ENCODE peak calls at places on chromosomes 13 and 19, in eight cellular contexts. One of them, this sample, is unnamed.
A peak's percentile ranks its signal among the peaks of the same experiment; 100 is the strongest.

GRCh38 chr13:28411859-28412353 is 83.0 kb downstream of the FLT1 start:
- DNase-seq in heart left ventricle: no peak
- DNase-seq in fibroblast of pulmonary artery: peak; percentile 22
- DNase-seq in HFF-Myc: no peak
- DNase-seq in AG04450: no peak
- DNase-seq in AG09319: no peak
- DNase-seq in fibroblast of lung: no peak
- DNase-seq in K562: no peak
- DNase-seq in this sample: no peak

GRCh38 chr19:38375748-38376147 is 1.4 kb downstream of the PSMD8 start:
- DNase-seq in fibroblast of lung: peak; percentile 24
- DNase-seq in HFF-Myc: no peak
- DNase-seq in AG09319: no peak
- DNase-seq in heart left ventricle: peak; percentile 61
- DNase-seq in K562: no peak
- DNase-seq in fibroblast of pulmonary artery: no peak
- DNase-seq in AG04450: no peak
- DNase-seq in this sample: no peak

GRCh38 chr19:58545286-58546068 is 1.6 kb downstream of the TRIM28 start:
- DNase-seq in heart left ventricle: no peak
- DNase-seq in fibroblast of lung: no peak
- DNase-seq in HFF-Myc: no peak
- DNase-seq in AG04450: no peak
- DNase-seq in AG09319: no peak
- DNase-seq in K562: no peak
- DNase-seq in fibroblast of pulmonary artery: no peak
- DNase-seq in this sample: no peak

GRCh38 chr13:31982540-31982939 is 49.0 kb upstream of the FRY start:
- DNase-seq in HFF-Myc: peak; percentile 95
- DNase-seq in AG04450: peak; percentile 73
- DNase-seq in fibroblast of pulmonary artery: peak; percentile 96
- DNase-seq in K562: no peak
- DNase-seq in AG09319: peak; percentile 46
- DNase-seq in fibroblast of lung: peak; percentile 96
- DNase-seq in heart left ventricle: peak; percentile 90
- DNase-seq in this sample: no peak

GRCh38 chr13:113901231-113901630 is 37.4 kb upstream of the GAS6 start:
- DNase-seq in AG04450: no peak
- DNase-seq in HFF-Myc: no peak
- DNase-seq in fibroblast of lung: peak; percentile 92
- DNase-seq in fibroblast of pulmonary artery: no peak
- DNase-seq in K562: no peak
- DNase-seq in AG09319: no peak
- DNase-seq in heart left ventricle: no peak
- DNase-seq in this sample: no peak

GRCh38 chr19:29528946-29529645 is 3.3 kb downstream of the VSTM2B start:
- DNase-seq in fibroblast of lung: no peak
- DNase-seq in AG09319: no peak
- DNase-seq in K562: no peak
- DNase-seq in heart left ventricle: peak; percentile 17
- DNase-seq in AG04450: no peak
- DNase-seq in HFF-Myc: no peak
- DNase-seq in fibroblast of pulmonary artery: no peak
- DNase-seq in this sample: no peak

GRCh38 chr13:79775830-79776229 is 294.9 kb downstream of the NDFIP2 start:
- DNase-seq in fibroblast of lung: peak; percentile 83
- DNase-seq in AG04450: peak; percentile 47
- DNase-seq in HFF-Myc: peak; percentile 59
- DNase-seq in K562: no peak
- DNase-seq in heart left ventricle: no peak
- DNase-seq in AG09319: peak; percentile 49
- DNase-seq in fibroblast of pulmonary artery: peak; percentile 90
- DNase-seq in this sample: peak; percentile 35

GRCh38 chr13:29909975-29910674 is 59.7 kb upstream of the UBL3 start:
- DNase-seq in K562: no peak
- DNase-seq in fibroblast of pulmonary artery: peak; percentile 28
- DNase-seq in fibroblast of lung: peak; percentile 60
- DNase-seq in AG09319: no peak
- DNase-seq in heart left ventricle: peak; percentile 37
- DNase-seq in HFF-Myc: no peak
- DNase-seq in AG04450: no peak
- DNase-seq in this sample: no peak

DNA sequence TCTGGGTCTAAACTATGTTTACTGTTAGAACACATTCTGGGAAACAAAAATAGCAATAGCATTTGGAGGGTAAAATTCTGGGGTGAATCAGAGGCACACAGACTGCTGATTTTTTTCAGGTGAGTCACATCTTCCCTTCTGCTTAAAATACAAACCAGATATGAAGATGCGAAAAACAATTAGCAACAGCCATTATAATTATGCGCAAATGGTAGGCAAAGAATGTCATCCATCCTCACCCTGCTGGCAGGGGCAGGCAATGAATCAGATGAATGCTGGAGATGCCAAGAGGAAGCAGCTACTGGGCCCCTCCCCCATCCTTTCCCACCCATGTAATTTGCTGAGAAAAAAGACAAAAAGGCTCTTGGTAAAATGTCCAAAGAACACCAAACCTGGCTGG is 282.9 kb downstream of the KLF5 start:
- DNase-seq in fibroblast of pulmonary artery: peak; percentile 29
- DNase-seq in heart left ventricle: no peak
- DNase-seq in AG04450: no peak
- DNase-seq in K562: no peak
- DNase-seq in fibroblast of lung: peak; percentile 85
- DNase-seq in HFF-Myc: no peak
- DNase-seq in AG09319: no peak
- DNase-seq in this sample: no peak
- TF ChIP-seq CTCF in fibroblast of pulmonary artery: no peak
- TF ChIP-seq CTCF in heart left ventricle: no peak
- TF ChIP-seq CTCF in AG04450: no peak
- TF ChIP-seq CTCF in K562: no peak
- TF ChIP-seq CTCF in fibroblast of lung: no peak
- TF ChIP-seq CTCF in HFF-Myc: no peak
- TF ChIP-seq CTCF in AG09319: no peak
- TF ChIP-seq CTCF in this sample: no peak

DNA sequence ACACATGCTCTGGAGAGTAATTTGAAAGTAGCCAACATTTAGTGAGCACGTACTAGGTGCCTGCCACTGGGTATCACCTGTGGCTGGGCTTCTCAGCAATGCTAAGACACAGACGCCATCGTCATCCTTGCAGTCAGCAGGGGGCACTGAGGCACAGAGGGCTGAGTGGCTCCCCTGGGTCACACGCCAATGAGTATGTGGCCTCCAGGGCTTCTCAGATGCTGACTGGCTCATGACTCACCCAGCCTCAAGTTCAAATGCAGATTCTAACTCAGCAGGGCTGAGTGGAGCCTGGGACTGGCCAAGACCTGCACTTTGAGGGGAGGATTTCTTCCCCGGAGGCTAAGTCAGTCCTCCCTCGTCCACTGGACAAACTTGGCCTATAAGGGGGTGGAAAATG is 115.1 kb upstream of the CACNA1A start:
- DNase-seq in AG04450: peak; percentile 67
- DNase-seq in K562: no peak
- DNase-seq in HFF-Myc: peak; percentile 77
- DNase-seq in fibroblast of lung: peak; percentile 96
- DNase-seq in AG09319: peak; percentile 79
- DNase-seq in fibroblast of pulmonary artery: peak; percentile 10
- DNase-seq in heart left ventricle: no peak
- DNase-seq in this sample: no peak
- TF ChIP-seq CTCF in AG04450: peak; percentile 39
- TF ChIP-seq CTCF in K562: peak; percentile 39
- TF ChIP-seq CTCF in HFF-Myc: peak; percentile 67
- TF ChIP-seq CTCF in fibroblast of lung: peak; percentile 67
- TF ChIP-seq CTCF in AG09319: peak; percentile 66
- TF ChIP-seq CTCF in fibroblast of pulmonary artery: no peak
- TF ChIP-seq CTCF in heart left ventricle: no peak
- TF ChIP-seq CTCF in this sample: peak; percentile 1

GRCh38 chr19:45763691-45764294 is 5.3 kb downstream of the SIX5 start:
- DNase-seq in heart left ventricle: no peak
- DNase-seq in fibroblast of lung: no peak
- DNase-seq in K562: no peak
- DNase-seq in AG04450: no peak
- DNase-seq in fibroblast of pulmonary artery: no peak
- DNase-seq in AG09319: no peak
- DNase-seq in HFF-Myc: no peak
- DNase-seq in this sample: no peak

GRCh38 chr19:45765365-45766292 is 3.4 kb downstream of the SIX5 start:
- DNase-seq in heart left ventricle: peak; percentile 35
- DNase-seq in AG04450: no peak
- DNase-seq in HFF-Myc: no peak
- DNase-seq in fibroblast of pulmonary artery: no peak
- DNase-seq in fibroblast of lung: no peak
- DNase-seq in K562: no peak
- DNase-seq in AG09319: no peak
- DNase-seq in this sample: no peak

GRCh38 chr19:45764947-45765346 is 4.1 kb downstream of the SIX5 start:
- DNase-seq in fibroblast of pulmonary artery: no peak
- DNase-seq in K562: no peak
- DNase-seq in AG04450: no peak
- DNase-seq in heart left ventricle: peak; percentile 86
- DNase-seq in fibroblast of lung: no peak
- DNase-seq in AG09319: no peak
- DNase-seq in HFF-Myc: no peak
- DNase-seq in this sample: no peak

GRCh38 chr19:45762870-45763631 is 6.0 kb downstream of the SIX5 start:
- DNase-seq in AG04450: no peak
- DNase-seq in AG09319: no peak
- DNase-seq in fibroblast of lung: no peak
- DNase-seq in heart left ventricle: no peak
- DNase-seq in fibroblast of pulmonary artery: no peak
- DNase-seq in HFF-Myc: no peak
- DNase-seq in K562: no peak
- DNase-seq in this sample: no peak

GRCh38 chr19:45764487-45764886 is 4.6 kb downstream of the SIX5 start:
- DNase-seq in HFF-Myc: no peak
- DNase-seq in AG09319: no peak
- DNase-seq in fibroblast of pulmonary artery: no peak
- DNase-seq in fibroblast of lung: no peak
- DNase-seq in AG04450: no peak
- DNase-seq in K562: no peak
- DNase-seq in heart left ventricle: no peak
- DNase-seq in this sample: no peak
- TF ChIP-seq CTCF in HFF-Myc: no peak
- TF ChIP-seq CTCF in AG09319: no peak
- TF ChIP-seq CTCF in fibroblast of pulmonary artery: no peak
- TF ChIP-seq CTCF in fibroblast of lung: no peak
- TF ChIP-seq CTCF in AG04450: no peak
- TF ChIP-seq CTCF in K562: no peak
- TF ChIP-seq CTCF in heart left ventricle: no peak
- TF ChIP-seq CTCF in this sample: no peak

DNA sequence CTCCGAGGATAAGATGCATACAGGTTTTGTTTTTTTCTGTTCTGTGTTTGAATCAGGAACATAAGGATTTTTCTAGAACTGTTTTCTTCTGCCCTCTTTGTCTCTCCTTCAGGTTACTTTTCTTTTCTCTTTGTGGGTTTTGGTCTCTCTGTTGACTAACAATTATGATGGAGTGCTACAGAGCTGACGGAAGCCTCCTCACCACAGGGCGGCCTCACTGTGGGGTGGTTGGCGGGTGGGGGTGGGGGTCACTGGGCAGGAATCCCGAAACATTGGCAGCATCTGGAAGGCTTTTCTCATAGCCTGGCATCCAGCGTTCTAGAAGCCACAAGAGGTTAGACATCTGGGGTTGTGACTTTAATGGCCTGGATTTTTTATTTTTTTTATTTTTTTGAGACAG is 12.0 kb upstream of the MATK start:
- DNase-seq in HFF-Myc: no peak
- DNase-seq in AG04450: no peak
- DNase-seq in K562: no peak
- DNase-seq in fibroblast of pulmonary artery: no peak
- DNase-seq in fibroblast of lung: no peak
- DNase-seq in AG09319: no peak
- DNase-seq in heart left ventricle: no peak
- DNase-seq in this sample: no peak
- TF ChIP-seq CTCF in HFF-Myc: no peak
- TF ChIP-seq CTCF in AG04450: no peak
- TF ChIP-seq CTCF in K562: no peak
- TF ChIP-seq CTCF in fibroblast of pulmonary artery: no peak
- TF ChIP-seq CTCF in fibroblast of lung: no peak
- TF ChIP-seq CTCF in AG09319: no peak
- TF ChIP-seq CTCF in heart left ventricle: no peak
- TF ChIP-seq CTCF in this sample: no peak

DNA sequence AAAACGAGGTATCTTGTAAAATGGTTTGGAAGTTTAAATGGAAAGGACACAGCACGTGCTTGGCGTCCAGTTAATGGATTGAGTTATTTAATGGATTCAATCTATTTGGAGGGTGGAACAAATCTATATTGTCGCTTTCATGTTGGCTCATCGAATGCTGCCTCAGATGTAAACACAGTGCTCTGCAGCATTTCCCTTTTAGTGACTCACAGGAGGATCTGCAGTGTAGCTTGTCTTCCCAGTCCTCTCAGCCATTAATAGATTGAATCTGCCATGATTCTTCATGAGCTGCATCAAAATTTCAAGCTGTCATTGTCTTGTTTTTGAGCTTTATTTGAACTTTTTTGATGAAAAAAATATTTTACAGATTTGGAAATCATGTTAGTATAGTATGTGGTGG is 44.7 kb downstream of the DHRS12 start:
- DNase-seq in heart left ventricle: no peak
- DNase-seq in fibroblast of lung: peak; percentile 48
- DNase-seq in K562: no peak
- DNase-seq in AG09319: no peak
- DNase-seq in HFF-Myc: no peak
- DNase-seq in AG04450: peak; percentile 29
- DNase-seq in fibroblast of pulmonary artery: peak; percentile 16
- DNase-seq in this sample: no peak
- TF ChIP-seq CTCF in heart left ventricle: no peak
- TF ChIP-seq CTCF in fibroblast of lung: no peak
- TF ChIP-seq CTCF in K562: no peak
- TF ChIP-seq CTCF in AG09319: no peak
- TF ChIP-seq CTCF in HFF-Myc: no peak
- TF ChIP-seq CTCF in AG04450: no peak
- TF ChIP-seq CTCF in fibroblast of pulmonary artery: no peak
- TF ChIP-seq CTCF in this sample: no peak

GRCh38 chr19:34324320-34324719 is 40.7 kb upstream of the GPI start:
- DNase-seq in heart left ventricle: no peak
- DNase-seq in AG09319: no peak
- DNase-seq in HFF-Myc: no peak
- DNase-seq in AG04450: no peak
- DNase-seq in fibroblast of pulmonary artery: no peak
- DNase-seq in K562: no peak
- DNase-seq in fibroblast of lung: no peak
- DNase-seq in this sample: no peak

GRCh38 chr19:34323433-34324204 is 41.4 kb upstream of the GPI start:
- DNase-seq in HFF-Myc: no peak
- DNase-seq in AG09319: no peak
- DNase-seq in fibroblast of lung: no peak
- DNase-seq in fibroblast of pulmonary artery: no peak
- DNase-seq in heart left ventricle: no peak
- DNase-seq in AG04450: no peak
- DNase-seq in K562: no peak
- DNase-seq in this sample: no peak

GRCh38 chr19:34325181-34325580 is 39.8 kb upstream of the GPI start:
- DNase-seq in K562: no peak
- DNase-seq in heart left ventricle: no peak
- DNase-seq in AG09319: no peak
- DNase-seq in fibroblast of lung: no peak
- DNase-seq in HFF-Myc: no peak
- DNase-seq in fibroblast of pulmonary artery: no peak
- DNase-seq in AG04450: no peak
- DNase-seq in this sample: no peak

GRCh38 chr19:34327851-34328250 is 37.1 kb upstream of the GPI start:
- DNase-seq in AG04450: no peak
- DNase-seq in AG09319: no peak
- DNase-seq in fibroblast of pulmonary artery: no peak
- DNase-seq in HFF-Myc: no peak
- DNase-seq in heart left ventricle: peak; percentile 76
- DNase-seq in K562: peak; percentile 84
- DNase-seq in fibroblast of lung: peak; percentile 35
- DNase-seq in this sample: no peak

GRCh38 chr19:34325961-34326360 is 39.0 kb upstream of the GPI start:
- DNase-seq in HFF-Myc: no peak
- DNase-seq in AG04450: no peak
- DNase-seq in fibroblast of lung: no peak
- DNase-seq in AG09319: no peak
- DNase-seq in heart left ventricle: no peak
- DNase-seq in K562: no peak
- DNase-seq in fibroblast of pulmonary artery: no peak
- DNase-seq in this sample: no peak
- TF ChIP-seq CTCF in HFF-Myc: no peak
- TF ChIP-seq CTCF in AG04450: no peak
- TF ChIP-seq CTCF in fibroblast of lung: no peak
- TF ChIP-seq CTCF in AG09319: no peak
- TF ChIP-seq CTCF in heart left ventricle: no peak
- TF ChIP-seq CTCF in K562: no peak
- TF ChIP-seq CTCF in fibroblast of pulmonary artery: no peak
- TF ChIP-seq CTCF in this sample: no peak

This sample was measured in GM13977.